ENCODE peak calls at places on chromosome 14, in seven cellular contexts. N is B cell, J is brain microvascular endothelial cell, K is HCT116, V is upper lobe of left lung, Q is lower lobe of right lung, C is colonic mucosa. W is an unnamed sample.

GRCh38 chr14:73246387-73247150 is 9.3 kb downstream of the PAPLN start:
- DNase-seq in J (no peak), C (no peak), V (no peak), N (no peak), Q (no peak), K (no peak), W (no peak)

GRCh38 chr14:74712499-74713394 is at the start of the genes AREL1 and FCF1:
- DNase-seq in Q (peak; percentile 79), J (peak; percentile 87), V (peak; percentile 88), N (peak; percentile 81), C (peak; percentile 92), K (peak; percentile 85), W (peak; percentile 81)

GRCh38 chr14:106657460-106657859 is 1131.1 kb downstream of the TMEM121 start:
- DNase-seq in Q (no peak), N (peak; percentile 14), V (no peak), C (peak; percentile 31), K (no peak), J (no peak), W (no peak)

GRCh38 chr14:52703225-52703624 is 3.8 kb upstream of the PSMC6 start:
- DNase-seq in Q (no peak), C (peak; percentile 64), N (no peak), J (peak; percentile 91), V (peak; percentile 87), K (no peak), W (no peak)

GRCh38 chr14:58812050-58812690 is 174.4 kb downstream of the DACT1 start:
- DNase-seq in N (no peak), K (no peak), Q (no peak), C (no peak), J (no peak), V (no peak), W (no peak)

GRCh38 chr14:35534884-35535793 is 1.2 kb downstream of the INSM2 start:
- DNase-seq in Q (peak; percentile 68), N (peak; percentile 79), C (peak; percentile 64), V (peak; percentile 48), K (no peak), J (peak; percentile 42), W (peak; percentile 87)

GRCh38 chr14:36396798-36397197 is 76.4 kb upstream of the MBIP start:
- DNase-seq in Q (no peak), J (no peak), V (no peak), K (no peak), N (no peak), C (no peak), W (no peak)

GRCh38 chr14:54662491-54663116 is 95.7 kb downstream of the SAMD4A start:
- DNase-seq in J (no peak), V (no peak), N (no peak), K (no peak), C (no peak), Q (no peak), W (no peak)

GRCh38 chr14:58716706-58717105 is 78.9 kb downstream of the DACT1 start:
- DNase-seq in K (no peak), J (no peak), V (no peak), Q (no peak), C (no peak), N (no peak), W (no peak)

GRCh38 chr14:34872822-34873590 is 2.2 kb downstream of the BAZ1A start:
- DNase-seq in J (peak; percentile 51), V (no peak), K (no peak), N (peak; percentile 14), Q (no peak), C (peak; percentile 27), W (no peak)

GRCh38 chr14:93019367-93019843 is 96.3 kb downstream of the ITPK1 start:
- DNase-seq in V (no peak), Q (no peak), C (no peak), K (no peak), J (no peak), N (no peak), W (no peak)

GRCh38 chr14:23469127-23469905 is at the start of gene NGDN:
- DNase-seq in K (peak; percentile 100), J (peak; percentile 100), Q (peak; percentile 93), V (peak; percentile 95), C (peak; percentile 96), N (peak; percentile 82), W (peak; percentile 95)

GRCh38 chr14:64704743-64705405 is 650 bp downstream of the PLEKHG3 start:
- DNase-seq in Q (peak; percentile 66), N (peak; percentile 44), J (no peak), V (peak; percentile 49), K (no peak), C (peak; percentile 57), W (no peak)

GRCh38 chr14:80100681-80101080 is 110.6 kb downstream of the DIO2 start:
- DNase-seq in V (no peak), C (no peak), N (no peak), Q (no peak), J (no peak), K (no peak), W (no peak)

GRCh38 chr14:92646952-92647461 is 101.4 kb downstream of the LGMN start:
- DNase-seq in N (no peak), Q (no peak), C (no peak), V (no peak), K (no peak), J (peak; percentile 48), W (no peak)

GRCh38 chr14:95191445-95192199 is 34.3 kb upstream of the DICER1 start:
- DNase-seq in K (no peak), C (no peak), J (no peak), V (no peak), Q (no peak), N (no peak), W (no peak)

GRCh38 chr14:80669416-80669815 is 272.1 kb downstream of the CEP128 start:
- DNase-seq in N (no peak), Q (no peak), J (no peak), K (no peak), C (no peak), V (no peak), W (no peak)

GRCh38 chr14:64778114-64778754 is 74.0 kb downstream of the PLEKHG3 start:
- DNase-seq in Q (no peak), J (no peak), K (no peak), V (no peak), N (no peak), C (no peak), W (no peak)

GRCh38 chr14:104334812-104335161 is 196.4 kb downstream of the KIF26A start:
- DNase-seq in Q (peak; percentile 35), N (no peak), V (no peak), J (no peak), K (no peak), C (peak; percentile 14), W (peak; percentile 68)

GRCh38 chr14:33693237-33693636 is 257.6 kb downstream of the EGLN3 start:
- DNase-seq in N (no peak), C (no peak), Q (no peak), V (no peak), J (peak; percentile 80), K (no peak), W (no peak)

GRCh38 chr14:78341827-78342389 is 171.7 kb downstream of the NRXN3 start:
- DNase-seq in Q (no peak), V (peak; percentile 30), C (no peak), J (no peak), K (no peak), N (no peak), W (no peak)
- TF ChIP-seq CTCF in Q (no peak), V (no peak), C (no peak), J (no peak), K (no peak), N (no peak), W (no peak)

DNA sequence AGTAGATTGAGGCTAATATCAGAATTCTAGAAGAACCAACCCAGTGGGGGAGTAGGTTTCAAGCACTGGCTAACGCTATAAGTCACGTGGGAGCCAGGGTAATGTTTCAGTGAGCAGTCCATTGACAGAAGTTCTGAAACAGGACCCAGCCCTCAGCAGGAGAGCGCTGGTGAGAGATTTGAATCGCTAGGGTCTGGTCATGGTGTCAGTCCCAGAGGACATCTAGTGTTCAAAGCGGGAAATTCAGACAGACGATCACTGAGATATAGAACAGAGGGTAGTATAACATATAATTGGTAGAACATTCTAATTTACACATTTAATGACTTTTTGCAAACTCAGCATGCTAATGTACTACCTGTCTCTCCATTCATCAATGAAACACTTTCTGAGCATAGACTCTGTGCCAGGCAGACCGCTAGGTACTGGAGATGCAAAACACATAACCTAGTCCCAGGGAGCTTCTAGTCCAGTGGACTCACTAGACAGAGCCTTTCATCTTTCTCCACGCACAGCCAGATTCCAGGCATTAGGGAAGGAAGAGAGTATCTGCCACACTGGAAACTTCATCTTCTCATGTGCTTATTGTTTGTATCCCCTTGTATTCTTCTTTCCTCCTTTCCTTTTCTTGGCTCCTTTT is 35.4 kb upstream of the RNASE3 start:
- DNase-seq in J (peak; percentile 65), K (peak; percentile 73), V (peak; percentile 83), C (peak; percentile 66), Q (peak; percentile 70), N (peak; percentile 72), W (no peak)
- TF ChIP-seq CTCF in J (peak; percentile 76), K (peak; percentile 69), V (peak; percentile 73), C (peak; percentile 69), Q (peak; percentile 77), N (peak; percentile 86), W (peak; percentile 83)

DNA sequence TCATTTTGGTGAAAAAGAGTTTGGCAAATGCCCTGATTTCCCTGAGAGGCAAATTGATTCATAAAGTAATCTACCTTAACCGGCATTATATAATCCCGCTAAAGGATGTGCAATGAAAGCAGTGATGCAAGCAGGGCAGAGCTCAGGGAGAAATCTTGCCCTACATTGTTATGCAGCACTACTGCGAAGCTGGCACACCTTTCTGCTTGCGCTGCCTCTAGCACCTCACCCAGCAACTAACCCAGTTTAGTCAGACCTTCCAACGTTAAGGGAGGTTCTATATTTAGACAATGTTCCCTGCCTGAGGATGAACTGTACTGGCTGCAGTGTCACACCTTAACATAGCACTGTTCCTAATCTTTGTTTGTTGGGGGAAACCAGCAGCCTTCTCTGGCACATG is 60.8 kb upstream of the CCDC196 start:
- DNase-seq in V (no peak), C (no peak), N (no peak), K (no peak), Q (no peak), J (no peak), W (no peak)
- TF ChIP-seq CTCF in V (no peak), C (no peak), N (no peak), K (no peak), Q (no peak), J (no peak), W (no peak)

DNA sequence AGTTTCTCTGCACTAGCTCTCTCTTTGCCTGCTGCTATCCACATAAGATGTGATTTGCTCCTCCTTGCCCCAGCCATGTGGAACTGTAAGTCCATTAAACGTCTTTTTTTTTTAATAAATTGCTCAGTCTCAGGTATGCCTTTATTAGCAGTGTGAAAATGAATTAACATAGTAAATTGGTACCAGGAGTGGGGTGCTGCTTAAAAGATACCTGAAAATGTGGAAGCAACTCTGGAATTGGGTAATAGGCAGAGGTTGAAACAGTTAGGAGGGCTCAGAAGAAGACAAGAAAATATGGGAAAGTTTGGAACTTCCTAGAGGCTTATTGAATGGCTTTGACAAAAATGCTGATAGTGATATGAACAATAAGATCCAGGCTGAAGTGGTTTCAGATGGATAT is 159.8 kb downstream of the FSCB start:
- DNase-seq in C (no peak), N (no peak), K (no peak), Q (no peak), J (no peak), V (no peak), W (no peak)
- TF ChIP-seq CTCF in C (no peak), N (no peak), K (no peak), Q (no peak), J (no peak), V (no peak), W (no peak)

GRCh38 chr14:101428409-101428808 is 132.9 kb upstream of the DIO3 start:
- DNase-seq in Q (no peak), V (no peak), C (no peak), N (no peak), J (no peak), K (no peak), W (no peak)

GRCh38 chr14:101426466-101426865 is 134.8 kb upstream of the DIO3 start:
- DNase-seq in V (no peak), J (no peak), C (no peak), K (no peak), Q (no peak), N (no peak), W (no peak)
- TF ChIP-seq CTCF in V (no peak), J (no peak), C (no peak), K (no peak), Q (no peak), N (no peak), W (no peak)